ENCODE peak calls at places on chromosomes 5 and 9, in nine cellular contexts. Q is HTR-8/SVneo; A is adrenal gland; E is NCI-H345; J is MV-4-11; O is Peyer's patch; Y is heart right ventricle; S is activated naive CD4-positive, alpha-beta T cell; L is A172. M is an unnamed sample.

GRCh38 chr5:170760126-170760525 is 23.4 kb upstream of the GABRP start:
- DNase-seq in Q (no peak), A (no peak), E (no peak), J (no peak), O (no peak), Y (no peak), S (no peak), L (no peak), M (no peak)

GRCh38 chr5:125367702-125368101 is 621.3 kb upstream of the ZNF608 start:
- DNase-seq in Q (no peak), A (no peak), E (no peak), J (no peak), O (no peak), Y (no peak), S (no peak), L (peak), M (no peak)

GRCh38 chr9:72665421-72665820 is 144.0 kb downstream of the TMC1 start:
- DNase-seq in Q (no peak), A (no peak), E (no peak), J (no peak), O (no peak), Y (no peak), S (no peak), L (peak), M (peak)

GRCh38 chr9:132150256-132150655 is 11.6 kb upstream of the NTNG2 start:
- DNase-seq in Q (no peak), A (no peak), E (no peak), J (no peak), O (no peak), Y (no peak), S (no peak), L (no peak), M (no peak)

GRCh38 chr5:157750320-157750719 is 6.8 kb downstream of the LSM11 start:
- DNase-seq in Q (peak), A (no peak), E (no peak), J (no peak), O (no peak), Y (no peak), S (no peak), L (peak), M (no peak)

GRCh38 chr5:38845555-38846378 is at the start of gene OSMR:
- DNase-seq in Q (peak), A (peak), E (no peak), J (peak), O (peak), Y (peak), S (no peak), L (peak), M (peak)

GRCh38 chr9:138022121-138022741 is 144.6 kb downstream of the CACNA1B start:
- DNase-seq in Q (peak), A (peak), E (peak), J (no peak), O (peak), Y (no peak), S (no peak), L (no peak), M (peak)

GRCh38 chr5:157106668-157107461 is 2.0 kb downstream of the HAVCR2 start:
- DNase-seq in Q (no peak), A (peak), E (no peak), J (peak), O (no peak), Y (peak), S (no peak), L (peak), M (no peak)

GRCh38 chr5:113140837-113141661 is 164.5 kb downstream of the DCP2 start:
- DNase-seq in Q (no peak), A (peak), E (no peak), J (no peak), O (no peak), Y (no peak), S (no peak), L (peak), M (peak)

GRCh38 chr5:54309751-54310432 is 481 bp downstream of the ARL15 start:
- DNase-seq in Q (peak), A (peak), E (peak), J (no peak), O (peak), Y (peak), S (no peak), L (peak), M (peak)

GRCh38 chr5:149647334-149647733 is 66.0 kb downstream of the ARHGEF37 start:
- DNase-seq in Q (no peak), A (no peak), E (no peak), J (no peak), O (no peak), Y (no peak), S (no peak), L (no peak), M (no peak)

GRCh38 chr5:130385619-130386018 is 481.4 kb downstream of the CHSY3 start:
- DNase-seq in Q (no peak), A (no peak), E (no peak), J (peak), O (no peak), Y (no peak), S (no peak), L (no peak), M (no peak)

GRCh38 chr5:39648539-39649200 is 223.9 kb upstream of the DAB2 start:
- DNase-seq in Q (peak), A (no peak), E (no peak), J (peak), O (peak), Y (no peak), S (no peak), L (peak), M (peak)

GRCh38 chr5:150339165-150339564 is 18.3 kb upstream of the TCOF1 start:
- DNase-seq in Q (no peak), A (no peak), E (no peak), J (peak), O (no peak), Y (no peak), S (no peak), L (no peak), M (no peak)

GRCh38 chr9:98410185-98410697 is 154.8 kb upstream of the TBC1D2 start:
- DNase-seq in Q (no peak), A (no peak), E (no peak), J (peak), O (no peak), Y (peak), S (no peak), L (peak), M (peak)

GRCh38 chr5:1853531-1853930 is 29.2 kb downstream of the IRX4 start:
- DNase-seq in Q (no peak), A (no peak), E (no peak), J (no peak), O (no peak), Y (no peak), S (no peak), L (no peak), M (no peak)

GRCh38 chr9:19028835-19029451 is 4.1 kb downstream of the SAXO1 start:
- DNase-seq in Q (peak), A (peak), E (peak), J (peak), O (no peak), Y (no peak), S (no peak), L (peak), M (no peak)

GRCh38 chr9:2214707-2215106 is 199.6 kb downstream of the SMARCA2 start:
- DNase-seq in Q (no peak), A (no peak), E (no peak), J (no peak), O (no peak), Y (no peak), S (no peak), L (no peak), M (no peak)

GRCh38 chr5:157306092-157306491 is 40.2 kb downstream of the CYFIP2 start:
- DNase-seq in Q (no peak), A (no peak), E (no peak), J (no peak), O (no peak), Y (no peak), S (no peak), L (no peak), M (no peak)

GRCh38 chr5:29963956-29964355 is 1229.5 kb upstream of the CDH6 start:
- DNase-seq in Q (no peak), A (no peak), E (no peak), J (no peak), O (no peak), Y (no peak), S (no peak), L (peak), M (no peak)

GRCh38 chr5:135683227-135683626 is 104.4 kb upstream of the CXCL14 start:
- DNase-seq in Q (no peak), A (no peak), E (no peak), J (no peak), O (no peak), Y (no peak), S (no peak), L (no peak), M (no peak)

GRCh38 chr5:119613937-119614336 is 15.4 kb upstream of the FAM170A start:
- DNase-seq in Q (no peak), A (no peak), E (no peak), J (no peak), O (no peak), Y (no peak), S (no peak), L (no peak), M (no peak)

GRCh38 chr9:96139592-96140251 is 162.3 kb downstream of the HSD17B3 start:
- DNase-seq in Q (no peak), A (peak), E (peak), J (peak), O (no peak), Y (no peak), S (no peak), L (peak), M (no peak)

GRCh38 chr9:78261403-78262001 is 25.6 kb downstream of the CEP78 start:
- DNase-seq in Q (no peak), A (no peak), E (peak), J (peak), O (no peak), Y (no peak), S (no peak), L (peak), M (no peak)

GRCh38 chr9:113532809-113533190 is 69.3 kb downstream of the RGS3 start:
- DNase-seq in Q (no peak), A (no peak), E (no peak), J (no peak), O (no peak), Y (no peak), S (no peak), L (no peak), M (no peak)

GRCh38 chr9:124455820-124456219 is 5.6 kb downstream of the ADGRD2 start:
- DNase-seq in Q (no peak), A (no peak), E (no peak), J (no peak), O (peak), Y (no peak), S (no peak), L (no peak), M (no peak)

GRCh38 chr9:97382099-97382718 is 29.7 kb upstream of the TDRD7 start:
- DNase-seq in Q (no peak), A (no peak), E (no peak), J (no peak), O (no peak), Y (no peak), S (no peak), L (no peak), M (no peak)

GRCh38 chr5:163505049-163505474 is 357 bp upstream of the MAT2B start:
- DNase-seq in Q (no peak), A (no peak), E (no peak), J (no peak), O (no peak), Y (no peak), S (no peak), L (no peak), M (no peak)

GRCh38 chr9:95874989-95875304 is 544 bp upstream of the ERCC6L2 start:
- DNase-seq in Q (no peak), A (peak), E (peak), J (peak), O (peak), Y (peak), S (peak), L (peak), M (peak)

GRCh38 chr9:104748359-104749031 is 1.0 kb downstream of the NIPSNAP3A start:
- DNase-seq in Q (no peak), A (peak), E (peak), J (no peak), O (no peak), Y (no peak), S (no peak), L (peak), M (peak)

GRCh38 chr5:95617057-95617456 is 2.8 kb upstream of the GPR150 start:
- DNase-seq in Q (peak), A (no peak), E (no peak), J (peak), O (no peak), Y (no peak), S (no peak), L (no peak), M (no peak)

GRCh38 chr5:93163010-93163663 is 417.9 kb downstream of the NR2F1-AS1 start:
- DNase-seq in Q (peak), A (no peak), E (no peak), J (no peak), O (no peak), Y (no peak), S (no peak), L (peak), M (no peak)

GRCh38 chr5:135087950-135088349 is 53.9 kb upstream of the PITX1 start:
- DNase-seq in Q (no peak), A (no peak), E (no peak), J (no peak), O (peak), Y (no peak), S (no peak), L (no peak), M (no peak)

GRCh38 chr5:90675222-90675621 is 116.6 kb downstream of the ADGRV1 start:
- DNase-seq in Q (no peak), A (no peak), E (no peak), J (no peak), O (no peak), Y (no peak), S (no peak), L (no peak), M (peak)

GRCh38 chr5:78738693-78739300 is 90.2 kb upstream of the LHFPL2 start:
- DNase-seq in Q (no peak), A (no peak), E (no peak), J (no peak), O (no peak), Y (no peak), S (no peak), L (no peak), M (no peak)

GRCh38 chr9:121499427-121500164 is at the start of gene GGTA1:
- DNase-seq in Q (peak), A (peak), E (peak), J (no peak), O (peak), Y (peak), S (no peak), L (peak), M (peak)

GRCh38 chr9:15513335-15513734 is 2.6 kb upstream of the PSIP1 start:
- DNase-seq in Q (no peak), A (no peak), E (peak), J (no peak), O (no peak), Y (no peak), S (no peak), L (no peak), M (peak)

GRCh38 chr9:35322075-35322885 is 160.5 kb downstream of the UNC13B start:
- DNase-seq in Q (no peak), A (no peak), E (no peak), J (no peak), O (no peak), Y (no peak), S (no peak), L (no peak), M (no peak)

GRCh38 chr9:122213589-122214413 is 15.0 kb downstream of the LHX6 start:
- DNase-seq in Q (peak), A (peak), E (peak), J (peak), O (peak), Y (no peak), S (no peak), L (peak), M (peak)

M was measured in islet precursor cell.